ENCODE peak calls at places on chromosomes 16 and 17, in nine cellular contexts. One of them, this sample, is unnamed.

GRCh38 chr16:55499951-55500350 is 8.9 kb upstream of the LPCAT2 start:
- DNase-seq in GM13977: no peak
- DNase-seq in non-pigmented ciliary epithelial cell: peak
- DNase-seq in activated T-helper 1 cell treated with anti-CD3 and anti-CD28 coated beads, Interleukin-2, amount 50 U/mL, for 16 hours: no peak
- DNase-seq in HT-29: peak
- DNase-seq in OCI-M1: peak
- DNase-seq in HCEC 1CT: peak
- DNase-seq in amygdala: no peak
- DNase-seq in NCI-H1105: no peak
- DNase-seq in this sample: peak

GRCh38 chr17:1116602-1117001 is 63.2 kb downstream of the ABR start:
- DNase-seq in GM13977: no peak
- DNase-seq in non-pigmented ciliary epithelial cell: no peak
- DNase-seq in activated T-helper 1 cell treated with anti-CD3 and anti-CD28 coated beads, Interleukin-2, amount 50 U/mL, for 16 hours: no peak
- DNase-seq in HT-29: no peak
- DNase-seq in OCI-M1: no peak
- DNase-seq in HCEC 1CT: no peak
- DNase-seq in amygdala: no peak
- DNase-seq in NCI-H1105: no peak
- DNase-seq in this sample: no peak

GRCh38 chr16:78437352-78437968 is 338.0 kb downstream of the WWOX start:
- DNase-seq in GM13977: peak
- DNase-seq in non-pigmented ciliary epithelial cell: no peak
- DNase-seq in activated T-helper 1 cell treated with anti-CD3 and anti-CD28 coated beads, Interleukin-2, amount 50 U/mL, for 16 hours: peak
- DNase-seq in HT-29: peak
- DNase-seq in OCI-M1: peak
- DNase-seq in HCEC 1CT: no peak
- DNase-seq in amygdala: no peak
- DNase-seq in NCI-H1105: no peak
- DNase-seq in this sample: no peak

GRCh38 chr17:948284-948852 is 31.2 kb downstream of the NXN start:
- DNase-seq in GM13977: no peak
- DNase-seq in non-pigmented ciliary epithelial cell: no peak
- DNase-seq in activated T-helper 1 cell treated with anti-CD3 and anti-CD28 coated beads, Interleukin-2, amount 50 U/mL, for 16 hours: no peak
- DNase-seq in HT-29: no peak
- DNase-seq in OCI-M1: no peak
- DNase-seq in HCEC 1CT: no peak
- DNase-seq in amygdala: no peak
- DNase-seq in NCI-H1105: no peak
- DNase-seq in this sample: no peak

GRCh38 chr16:17885659-17886200 is 415.0 kb upstream of the XYLT1 start:
- DNase-seq in GM13977: no peak
- DNase-seq in non-pigmented ciliary epithelial cell: no peak
- DNase-seq in activated T-helper 1 cell treated with anti-CD3 and anti-CD28 coated beads, Interleukin-2, amount 50 U/mL, for 16 hours: no peak
- DNase-seq in HT-29: no peak
- DNase-seq in OCI-M1: no peak
- DNase-seq in HCEC 1CT: no peak
- DNase-seq in amygdala: no peak
- DNase-seq in NCI-H1105: no peak
- DNase-seq in this sample: no peak

GRCh38 chr17:76872221-76872873 is 4.1 kb downstream of the MGAT5B start:
- DNase-seq in GM13977: no peak
- DNase-seq in non-pigmented ciliary epithelial cell: peak
- DNase-seq in activated T-helper 1 cell treated with anti-CD3 and anti-CD28 coated beads, Interleukin-2, amount 50 U/mL, for 16 hours: no peak
- DNase-seq in HT-29: peak
- DNase-seq in OCI-M1: peak
- DNase-seq in HCEC 1CT: peak
- DNase-seq in amygdala: no peak
- DNase-seq in NCI-H1105: no peak
- DNase-seq in this sample: peak

GRCh38 chr16:86050591-86051375 is 151.8 kb downstream of the IRF8 start:
- DNase-seq in GM13977: no peak
- DNase-seq in non-pigmented ciliary epithelial cell: no peak
- DNase-seq in activated T-helper 1 cell treated with anti-CD3 and anti-CD28 coated beads, Interleukin-2, amount 50 U/mL, for 16 hours: no peak
- DNase-seq in HT-29: no peak
- DNase-seq in OCI-M1: no peak
- DNase-seq in HCEC 1CT: no peak
- DNase-seq in amygdala: no peak
- DNase-seq in NCI-H1105: no peak
- DNase-seq in this sample: no peak

GRCh38 chr16:50152386-50152806 is 710 bp upstream of the TENT4B start:
- DNase-seq in GM13977: no peak
- DNase-seq in non-pigmented ciliary epithelial cell: no peak
- DNase-seq in activated T-helper 1 cell treated with anti-CD3 and anti-CD28 coated beads, Interleukin-2, amount 50 U/mL, for 16 hours: peak
- DNase-seq in HT-29: peak
- DNase-seq in OCI-M1: peak
- DNase-seq in HCEC 1CT: peak
- DNase-seq in amygdala: no peak
- DNase-seq in NCI-H1105: no peak
- DNase-seq in this sample: no peak

GRCh38 chr17:7916799-7917198 is 710 bp upstream of the RNF227 start:
- DNase-seq in GM13977: no peak
- DNase-seq in non-pigmented ciliary epithelial cell: peak
- DNase-seq in activated T-helper 1 cell treated with anti-CD3 and anti-CD28 coated beads, Interleukin-2, amount 50 U/mL, for 16 hours: no peak
- DNase-seq in HT-29: no peak
- DNase-seq in OCI-M1: peak
- DNase-seq in HCEC 1CT: no peak
- DNase-seq in amygdala: no peak
- DNase-seq in NCI-H1105: no peak
- DNase-seq in this sample: peak

GRCh38 chr16:59412275-59412841 is 678.2 kb upstream of the GOT2 start:
- DNase-seq in GM13977: no peak
- DNase-seq in non-pigmented ciliary epithelial cell: no peak
- DNase-seq in activated T-helper 1 cell treated with anti-CD3 and anti-CD28 coated beads, Interleukin-2, amount 50 U/mL, for 16 hours: no peak
- DNase-seq in HT-29: peak
- DNase-seq in OCI-M1: peak
- DNase-seq in HCEC 1CT: no peak
- DNase-seq in amygdala: no peak
- DNase-seq in NCI-H1105: no peak
- DNase-seq in this sample: no peak

GRCh38 chr16:12083625-12084024 is 107.1 kb downstream of the SNX29 start:
- DNase-seq in GM13977: no peak
- DNase-seq in non-pigmented ciliary epithelial cell: no peak
- DNase-seq in activated T-helper 1 cell treated with anti-CD3 and anti-CD28 coated beads, Interleukin-2, amount 50 U/mL, for 16 hours: no peak
- DNase-seq in HT-29: no peak
- DNase-seq in OCI-M1: no peak
- DNase-seq in HCEC 1CT: no peak
- DNase-seq in amygdala: no peak
- DNase-seq in NCI-H1105: no peak
- DNase-seq in this sample: no peak

GRCh38 chr16:77599793-77600415 is 122.4 kb upstream of the NUDT7 start:
- DNase-seq in GM13977: peak
- DNase-seq in non-pigmented ciliary epithelial cell: no peak
- DNase-seq in activated T-helper 1 cell treated with anti-CD3 and anti-CD28 coated beads, Interleukin-2, amount 50 U/mL, for 16 hours: no peak
- DNase-seq in HT-29: peak
- DNase-seq in OCI-M1: peak
- DNase-seq in HCEC 1CT: peak
- DNase-seq in amygdala: no peak
- DNase-seq in NCI-H1105: peak
- DNase-seq in this sample: no peak

GRCh38 chr17:80859004-80859941 is 132.4 kb upstream of the CHMP6 start:
- DNase-seq in GM13977: no peak
- DNase-seq in non-pigmented ciliary epithelial cell: peak
- DNase-seq in activated T-helper 1 cell treated with anti-CD3 and anti-CD28 coated beads, Interleukin-2, amount 50 U/mL, for 16 hours: no peak
- DNase-seq in HT-29: peak
- DNase-seq in OCI-M1: no peak
- DNase-seq in HCEC 1CT: peak
- DNase-seq in amygdala: peak
- DNase-seq in NCI-H1105: peak
- DNase-seq in this sample: peak

GRCh38 chr16:2526135-2526534 is 5.1 kb downstream of the CEMP1 start:
- DNase-seq in GM13977: no peak
- DNase-seq in non-pigmented ciliary epithelial cell: no peak
- DNase-seq in activated T-helper 1 cell treated with anti-CD3 and anti-CD28 coated beads, Interleukin-2, amount 50 U/mL, for 16 hours: no peak
- DNase-seq in HT-29: no peak
- DNase-seq in OCI-M1: no peak
- DNase-seq in HCEC 1CT: no peak
- DNase-seq in amygdala: no peak
- DNase-seq in NCI-H1105: no peak
- DNase-seq in this sample: no peak

GRCh38 chr17:29584452-29585079 is 4.9 kb downstream of the GIT1 start:
- DNase-seq in GM13977: no peak
- DNase-seq in non-pigmented ciliary epithelial cell: no peak
- DNase-seq in activated T-helper 1 cell treated with anti-CD3 and anti-CD28 coated beads, Interleukin-2, amount 50 U/mL, for 16 hours: no peak
- DNase-seq in HT-29: no peak
- DNase-seq in OCI-M1: no peak
- DNase-seq in HCEC 1CT: no peak
- DNase-seq in amygdala: peak
- DNase-seq in NCI-H1105: no peak
- DNase-seq in this sample: no peak

GRCh38 chr17:50564916-50565315 is 4.4 kb downstream of the CACNA1G start:
- DNase-seq in GM13977: no peak
- DNase-seq in non-pigmented ciliary epithelial cell: no peak
- DNase-seq in activated T-helper 1 cell treated with anti-CD3 and anti-CD28 coated beads, Interleukin-2, amount 50 U/mL, for 16 hours: no peak
- DNase-seq in HT-29: no peak
- DNase-seq in OCI-M1: peak
- DNase-seq in HCEC 1CT: peak
- DNase-seq in amygdala: no peak
- DNase-seq in NCI-H1105: no peak
- DNase-seq in this sample: no peak

GRCh38 chr17:36978810-36979584 is 30.2 kb downstream of the AATF start:
- DNase-seq in GM13977: no peak
- DNase-seq in non-pigmented ciliary epithelial cell: no peak
- DNase-seq in activated T-helper 1 cell treated with anti-CD3 and anti-CD28 coated beads, Interleukin-2, amount 50 U/mL, for 16 hours: no peak
- DNase-seq in HT-29: peak
- DNase-seq in OCI-M1: no peak
- DNase-seq in HCEC 1CT: peak
- DNase-seq in amygdala: no peak
- DNase-seq in NCI-H1105: no peak
- DNase-seq in this sample: no peak

GRCh38 chr16:54208262-54208661 is 78.3 kb downstream of the IRX3 start:
- DNase-seq in GM13977: no peak
- DNase-seq in non-pigmented ciliary epithelial cell: no peak
- DNase-seq in activated T-helper 1 cell treated with anti-CD3 and anti-CD28 coated beads, Interleukin-2, amount 50 U/mL, for 16 hours: no peak
- DNase-seq in HT-29: no peak
- DNase-seq in OCI-M1: no peak
- DNase-seq in HCEC 1CT: no peak
- DNase-seq in amygdala: no peak
- DNase-seq in NCI-H1105: no peak
- DNase-seq in this sample: no peak

GRCh38 chr16:19618876-19619275 is 63.4 kb downstream of the VPS35L start:
- DNase-seq in GM13977: no peak
- DNase-seq in non-pigmented ciliary epithelial cell: no peak
- DNase-seq in activated T-helper 1 cell treated with anti-CD3 and anti-CD28 coated beads, Interleukin-2, amount 50 U/mL, for 16 hours: no peak
- DNase-seq in HT-29: no peak
- DNase-seq in OCI-M1: no peak
- DNase-seq in HCEC 1CT: no peak
- DNase-seq in amygdala: no peak
- DNase-seq in NCI-H1105: no peak
- DNase-seq in this sample: no peak

GRCh38 chr16:78705694-78706093 is 606.2 kb downstream of the WWOX start:
- DNase-seq in GM13977: peak
- DNase-seq in non-pigmented ciliary epithelial cell: peak
- DNase-seq in activated T-helper 1 cell treated with anti-CD3 and anti-CD28 coated beads, Interleukin-2, amount 50 U/mL, for 16 hours: peak
- DNase-seq in HT-29: peak
- DNase-seq in OCI-M1: peak
- DNase-seq in HCEC 1CT: no peak
- DNase-seq in amygdala: no peak
- DNase-seq in NCI-H1105: no peak
- DNase-seq in this sample: no peak

GRCh38 chr16:53282975-53283946 is 151.0 kb upstream of the RBL2 start:
- DNase-seq in GM13977: no peak
- DNase-seq in non-pigmented ciliary epithelial cell: no peak
- DNase-seq in activated T-helper 1 cell treated with anti-CD3 and anti-CD28 coated beads, Interleukin-2, amount 50 U/mL, for 16 hours: no peak
- DNase-seq in HT-29: peak
- DNase-seq in OCI-M1: peak
- DNase-seq in HCEC 1CT: peak
- DNase-seq in amygdala: no peak
- DNase-seq in NCI-H1105: peak
- DNase-seq in this sample: no peak

GRCh38 chr17:83094291-83094690 is 14.9 kb downstream of the METRNL start:
- DNase-seq in GM13977: no peak
- DNase-seq in non-pigmented ciliary epithelial cell: no peak
- DNase-seq in activated T-helper 1 cell treated with anti-CD3 and anti-CD28 coated beads, Interleukin-2, amount 50 U/mL, for 16 hours: no peak
- DNase-seq in HT-29: no peak
- DNase-seq in OCI-M1: no peak
- DNase-seq in HCEC 1CT: no peak
- DNase-seq in amygdala: no peak
- DNase-seq in NCI-H1105: no peak
- DNase-seq in this sample: no peak

This sample was measured in AG04449.